ENCODE peak calls at places on chromosomes 4 and X, in six cellular contexts. One of them, this sample, is unnamed.
A peak's percentile ranks its signal among the peaks of the same experiment; 100 is the strongest.

GRCh38 chrX:150476183-150476699 is 92.2 kb upstream of the MTM1 start:
- DNase-seq in H9: no peak
- DNase-seq in trophoblast cell: no peak
- DNase-seq in H1: no peak
- DNase-seq in mesenchymal stem cell: no peak
- DNase-seq in IMR-90: peak; percentile 62
- DNase-seq in this sample: no peak

GRCh38 chr4:95651891-95652290 is 103.1 kb upstream of the UNC5C start:
- DNase-seq in trophoblast cell: no peak
- DNase-seq in H9: no peak
- DNase-seq in mesenchymal stem cell: no peak
- DNase-seq in IMR-90: no peak
- DNase-seq in H1: no peak
- DNase-seq in this sample: no peak

GRCh38 chr4:185358514-185359433 is 37.0 kb downstream of the LRP2BP start:
- DNase-seq in trophoblast cell: peak; percentile 29
- DNase-seq in H1: no peak
- DNase-seq in IMR-90: peak; percentile 75
- DNase-seq in mesenchymal stem cell: peak; percentile 30
- DNase-seq in H9: no peak
- DNase-seq in this sample: peak; percentile 2

GRCh38 chrX:630007-630921 is at the start of gene SHOX:
- DNase-seq in mesenchymal stem cell: no peak
- DNase-seq in H1: no peak
- DNase-seq in trophoblast cell: no peak
- DNase-seq in H9: peak; percentile 49
- DNase-seq in IMR-90: no peak
- DNase-seq in this sample: no peak

GRCh38 chrX:67563469-67564448 is 19.9 kb downstream of the AR start:
- DNase-seq in trophoblast cell: no peak
- DNase-seq in H9: no peak
- DNase-seq in IMR-90: peak; percentile 52
- DNase-seq in mesenchymal stem cell: peak; percentile 31
- DNase-seq in H1: no peak
- DNase-seq in this sample: no peak

GRCh38 chr4:151753056-151753455 is 7.8 kb downstream of the GATB start:
- DNase-seq in H9: no peak
- DNase-seq in trophoblast cell: peak; percentile 91
- DNase-seq in IMR-90: peak; percentile 38
- DNase-seq in mesenchymal stem cell: no peak
- DNase-seq in H1: no peak
- DNase-seq in this sample: no peak

GRCh38 chrX:111511477-111511876 is at the start of gene SERTM2:
- DNase-seq in trophoblast cell: no peak
- DNase-seq in mesenchymal stem cell: peak; percentile 71
- DNase-seq in IMR-90: peak; percentile 4
- DNase-seq in H1: no peak
- DNase-seq in H9: peak; percentile 40
- DNase-seq in this sample: no peak

GRCh38 chr4:159252491-159252890 is 149.6 kb downstream of the RAPGEF2 start:
- DNase-seq in H1: no peak
- DNase-seq in trophoblast cell: no peak
- DNase-seq in IMR-90: no peak
- DNase-seq in H9: no peak
- DNase-seq in mesenchymal stem cell: peak; percentile 70
- DNase-seq in this sample: no peak

GRCh38 chrX:40474205-40474626 is 106.6 kb upstream of the ATP6AP2 start:
- DNase-seq in trophoblast cell: no peak
- DNase-seq in mesenchymal stem cell: peak; percentile 49
- DNase-seq in IMR-90: peak; percentile 4
- DNase-seq in H9: peak; percentile 96
- DNase-seq in H1: peak; percentile 60
- DNase-seq in this sample: peak; percentile 65

GRCh38 chr4:142045996-142046395 is 409.6 kb downstream of the IL15 start:
- DNase-seq in H9: no peak
- DNase-seq in H1: no peak
- DNase-seq in mesenchymal stem cell: no peak
- DNase-seq in trophoblast cell: no peak
- DNase-seq in IMR-90: no peak
- DNase-seq in this sample: no peak

GRCh38 chr4:96354036-96354712 is 514.3 kb downstream of the PDHA2 start:
- DNase-seq in H1: no peak
- DNase-seq in mesenchymal stem cell: peak; percentile 38
- DNase-seq in trophoblast cell: no peak
- DNase-seq in H9: no peak
- DNase-seq in IMR-90: no peak
- DNase-seq in this sample: no peak

GRCh38 chrX:65821721-65822496 is 154.5 kb downstream of the MSN start:
- DNase-seq in trophoblast cell: no peak
- DNase-seq in H1: no peak
- DNase-seq in H9: no peak
- DNase-seq in IMR-90: no peak
- DNase-seq in mesenchymal stem cell: no peak
- DNase-seq in this sample: no peak

GRCh38 chrX:110331444-110332025 is 13.7 kb upstream of the AMMECR1 start:
- DNase-seq in trophoblast cell: no peak
- DNase-seq in H9: no peak
- DNase-seq in H1: no peak
- DNase-seq in IMR-90: no peak
- DNase-seq in mesenchymal stem cell: no peak
- DNase-seq in this sample: no peak

GRCh38 chr4:140645614-140646412 is 77.1 kb upstream of the UCP1 start:
- DNase-seq in H9: no peak
- DNase-seq in H1: no peak
- DNase-seq in mesenchymal stem cell: peak; percentile 37
- DNase-seq in IMR-90: peak; percentile 18
- DNase-seq in trophoblast cell: no peak
- DNase-seq in this sample: no peak

DNA sequence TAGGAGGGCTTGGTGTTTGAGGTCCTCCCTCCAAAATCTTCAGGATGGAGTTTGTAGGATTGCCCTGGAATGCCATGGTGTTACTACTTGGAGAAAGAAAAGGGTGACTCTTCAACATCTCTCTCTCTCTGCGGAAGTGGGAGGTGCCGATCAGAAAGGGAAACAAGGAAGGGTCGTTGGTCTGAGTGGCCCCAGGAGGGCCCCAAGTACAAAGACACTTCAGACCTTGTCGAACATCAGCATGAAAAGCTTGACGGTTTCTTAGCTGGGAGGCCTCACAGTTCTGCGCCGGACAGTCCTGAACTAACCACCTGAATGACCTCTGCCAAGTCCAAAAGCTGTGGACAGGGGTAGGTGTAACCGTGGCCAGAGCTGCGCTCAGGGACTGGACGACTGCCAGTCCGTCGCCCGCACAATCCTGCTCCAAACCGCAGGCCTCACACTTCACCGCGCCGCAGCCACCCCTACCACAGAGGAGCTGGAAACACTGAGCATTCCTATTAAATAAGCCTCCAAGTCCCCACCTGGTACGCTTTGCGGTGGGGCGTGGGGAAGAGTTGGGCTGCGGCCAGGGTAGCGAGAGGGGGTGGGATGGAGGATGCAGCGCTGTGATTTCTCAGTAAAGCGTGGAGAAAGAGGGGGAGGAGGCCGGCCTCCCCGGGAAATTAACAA is 540 bp upstream of the GSX2 start:
- DNase-seq in mesenchymal stem cell: no peak
- DNase-seq in H9: peak; percentile 57
- DNase-seq in IMR-90: no peak
- DNase-seq in trophoblast cell: peak; percentile 17
- DNase-seq in H1: peak; percentile 72
- DNase-seq in this sample: no peak
- H4K91ac ChIP-seq in mesenchymal stem cell: no peak overlapping the region
- H4K91ac ChIP-seq in H9: no peak overlapping the region
- H4K91ac ChIP-seq in IMR-90: no peak overlapping the region
- H4K91ac ChIP-seq in trophoblast cell: no peak overlapping the region
- H4K91ac ChIP-seq in H1: no peak overlapping the region
- H4K91ac ChIP-seq in this sample: no peak overlapping the region

DNA sequence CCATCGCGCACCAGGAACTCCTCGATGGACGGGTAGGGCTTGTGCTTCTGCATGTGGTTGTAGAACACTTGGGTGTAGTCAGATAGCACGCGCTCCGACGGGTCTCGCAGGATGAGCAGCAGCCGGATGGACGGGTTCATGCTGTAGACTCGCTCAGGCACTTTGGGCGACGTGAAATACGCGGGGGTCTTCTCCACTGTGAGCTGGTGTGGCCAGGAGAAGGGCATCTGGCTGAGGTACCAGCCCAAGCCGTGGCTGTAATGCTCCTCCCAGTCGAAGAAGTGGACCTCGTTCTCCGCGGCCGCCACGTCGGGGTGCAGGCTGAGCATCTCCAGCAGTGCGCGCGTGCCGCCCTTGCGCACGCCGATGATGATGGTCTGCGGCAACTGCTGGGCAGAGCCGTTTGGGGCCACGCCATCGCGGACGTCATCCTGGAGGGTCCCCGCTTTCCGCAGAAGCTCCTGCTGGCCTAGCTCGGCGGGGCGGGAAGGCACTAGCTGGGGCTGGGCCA is 29.2 kb downstream of the HS3ST1 start:
- DNase-seq in H1: no peak
- DNase-seq in mesenchymal stem cell: no peak
- DNase-seq in trophoblast cell: no peak
- DNase-seq in H9: no peak
- DNase-seq in IMR-90: no peak
- DNase-seq in this sample: no peak
- H3K23ac ChIP-seq in H1: no peak overlapping the region
- H3K23ac ChIP-seq in mesenchymal stem cell: no peak overlapping the region
- H3K23ac ChIP-seq in trophoblast cell: no peak overlapping the region
- H3K23ac ChIP-seq in H9: no peak overlapping the region
- H3K23ac ChIP-seq in IMR-90: no peak overlapping the region
- H3K23ac ChIP-seq in this sample: peak overlapping the region; percentile 46

GRCh38 chr4:13612569-13612968 is 15.0 kb downstream of the BOD1L1 start:
- DNase-seq in H9: no peak
- DNase-seq in IMR-90: no peak
- DNase-seq in H1: no peak
- DNase-seq in trophoblast cell: no peak
- DNase-seq in mesenchymal stem cell: peak; percentile 50
- DNase-seq in this sample: no peak
- H3K4me1 ChIP-seq in H9: no peaks in the 10 kb centered on the region
- H3K4me1 ChIP-seq in IMR-90: no peaks in the 10 kb centered on the region
- H3K4me1 ChIP-seq in H1: no peaks in the 10 kb centered on the region
- H3K4me1 ChIP-seq in trophoblast cell: no peaks in the 10 kb centered on the region
- H3K4me1 ChIP-seq in mesenchymal stem cell: no peaks in the 10 kb centered on the region
- H3K4me1 ChIP-seq in this sample: no peaks in the 10 kb centered on the region

GRCh38 chr4:76311896-76312331 is 5.4 kb downstream of the STBD1 start:
- DNase-seq in H1: no peak
- DNase-seq in H9: no peak
- DNase-seq in trophoblast cell: no peak
- DNase-seq in mesenchymal stem cell: no peak
- DNase-seq in IMR-90: no peak
- DNase-seq in this sample: no peak
- H4K91ac ChIP-seq in H1: no peak overlapping the region
- H4K91ac ChIP-seq in H9: no peak overlapping the region
- H4K91ac ChIP-seq in trophoblast cell: no peak overlapping the region
- H4K91ac ChIP-seq in mesenchymal stem cell: no peak overlapping the region
- H4K91ac ChIP-seq in IMR-90: no peak overlapping the region
- H4K91ac ChIP-seq in this sample: no peak overlapping the region

GRCh38 chr4:15489551-15489950 is 19.9 kb downstream of the CC2D2A start:
- DNase-seq in IMR-90: peak; percentile 4
- DNase-seq in H9: no peak
- DNase-seq in H1: no peak
- DNase-seq in mesenchymal stem cell: no peak
- DNase-seq in trophoblast cell: no peak
- DNase-seq in this sample: no peak

GRCh38 chr4:15493411-15493810 is 23.7 kb downstream of the CC2D2A start:
- DNase-seq in IMR-90: peak; percentile 17
- DNase-seq in H9: no peak
- DNase-seq in H1: no peak
- DNase-seq in mesenchymal stem cell: no peak
- DNase-seq in trophoblast cell: no peak
- DNase-seq in this sample: no peak

GRCh38 chr4:15488136-15488535 is 18.5 kb downstream of the CC2D2A start:
- DNase-seq in mesenchymal stem cell: no peak
- DNase-seq in trophoblast cell: no peak
- DNase-seq in H1: no peak
- DNase-seq in H9: no peak
- DNase-seq in IMR-90: peak; percentile 17
- DNase-seq in this sample: no peak

DNA sequence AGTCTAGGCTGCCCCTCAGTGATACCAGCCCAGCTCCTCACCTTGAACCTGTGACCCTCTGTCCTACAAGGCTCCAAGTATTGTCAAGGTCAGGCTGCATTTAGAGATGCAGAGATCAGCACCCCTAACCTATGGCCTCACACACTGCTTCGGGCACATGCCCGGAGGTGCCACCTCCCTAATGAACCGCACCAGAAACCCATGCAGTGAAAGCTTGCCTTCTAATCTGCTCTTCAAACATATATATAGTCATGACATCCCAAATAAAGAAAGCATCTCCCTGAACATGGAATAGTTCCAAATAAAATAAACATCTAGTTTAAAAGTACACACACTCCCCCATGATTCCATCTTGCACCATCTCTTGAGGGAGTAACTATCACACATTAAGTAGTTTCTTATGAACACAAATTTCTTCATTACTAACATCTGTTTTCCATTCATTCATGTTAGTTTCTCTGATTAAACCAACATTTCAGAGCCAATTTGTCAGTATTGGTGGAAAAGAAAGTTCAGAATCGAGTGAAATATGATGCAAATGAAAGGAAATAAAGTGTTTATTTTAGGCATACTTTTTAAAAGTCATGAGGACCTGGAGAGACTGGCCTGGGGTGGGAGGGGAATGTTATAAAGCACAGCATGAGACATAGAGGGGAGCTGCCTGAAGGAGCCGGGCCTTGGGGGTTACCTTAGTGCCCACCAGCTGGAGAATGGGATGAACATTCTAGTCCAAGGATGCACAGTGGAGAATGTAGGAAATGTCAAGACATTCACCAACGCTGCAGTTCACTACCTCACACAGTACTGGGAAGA is 19.2 kb downstream of the CC2D2A start:
- DNase-seq in H9: no peak
- DNase-seq in mesenchymal stem cell: peak; percentile 48
- DNase-seq in trophoblast cell: no peak
- DNase-seq in H1: no peak
- DNase-seq in IMR-90: peak; percentile 95
- DNase-seq in this sample: no peak
- H3K23ac ChIP-seq in H9: no peak overlapping the region
- H3K23ac ChIP-seq in mesenchymal stem cell: no peak overlapping the region
- H3K23ac ChIP-seq in trophoblast cell: no peak overlapping the region
- H3K23ac ChIP-seq in H1: no peak overlapping the region
- H3K23ac ChIP-seq in IMR-90: peak overlapping the region; percentile 46
- H3K23ac ChIP-seq in this sample: no peak overlapping the region

GRCh38 chr4:101952985-101953384 is 162.5 kb downstream of the BANK1 start:
- DNase-seq in H9: no peak
- DNase-seq in IMR-90: no peak
- DNase-seq in H1: no peak
- DNase-seq in mesenchymal stem cell: no peak
- DNase-seq in trophoblast cell: no peak
- DNase-seq in this sample: no peak
- H3K4me1 ChIP-seq in H9: peaks cover 10% of the 10 kb centered on the region
- H3K4me1 ChIP-seq in IMR-90: no peaks in the 10 kb centered on the region
- H3K4me1 ChIP-seq in H1: peaks cover 3% of the 10 kb centered on the region
- H3K4me1 ChIP-seq in mesenchymal stem cell: no peaks in the 10 kb centered on the region
- H3K4me1 ChIP-seq in trophoblast cell: no peaks in the 10 kb centered on the region
- H3K4me1 ChIP-seq in this sample: peaks cover 29% of the 10 kb centered on the region

GRCh38 chrX:151935358-151935757 is 22.7 kb downstream of the MAGEA4 start:
- DNase-seq in trophoblast cell: no peak
- DNase-seq in mesenchymal stem cell: no peak
- DNase-seq in H9: no peak
- DNase-seq in IMR-90: no peak
- DNase-seq in H1: no peak
- DNase-seq in this sample: no peak
- H4K91ac ChIP-seq in trophoblast cell: no peak overlapping the region
- H4K91ac ChIP-seq in mesenchymal stem cell: no peak overlapping the region
- H4K91ac ChIP-seq in H9: no peak overlapping the region
- H4K91ac ChIP-seq in IMR-90: no peak overlapping the region
- H4K91ac ChIP-seq in H1: no peak overlapping the region
- H4K91ac ChIP-seq in this sample: no peak overlapping the region

This sample was measured in neuronal stem cell.